ENCODE peak calls at places on chromosomes 2 and 18, in eight cellular contexts. B is aorta; A is type B pancreatic cell; U is NCI-H2029; S is neural progenitor cell; W is frontal cortex; L is activated CD4-positive, alpha-beta T cell treated with anti-CD3 and anti-CD28 coated beads for 4 hours; P is testis. F is an unnamed sample.
A peak's percentile ranks its signal among the peaks of the same experiment; 100 is the strongest.

GRCh38 chr2:97983134-97983533 is 12.6 kb downstream of the TMEM131 start:
- DNase-seq in B (no peak), A (no peak), U (no peak), S (no peak), W (no peak), L (no peak), P (no peak), F (no peak)

GRCh38 chr2:202115385-202116060 is 42.5 kb downstream of the KIAA2012 start:
- DNase-seq in B (no peak), A (no peak), U (no peak), S (no peak), W (no peak), L (no peak), P (no peak), F (no peak)

GRCh38 chr2:66888791-66889631 is 454.1 kb downstream of the MEIS1 start:
- DNase-seq in B (no peak), A (no peak), U (no peak), S (no peak), W (no peak), L (no peak), P (no peak), F (no peak)

GRCh38 chr2:232874677-232875223 is 4.7 kb downstream of the SNORC start:
- DNase-seq in B (no peak), A (no peak), U (no peak), S (no peak), W (no peak), L (no peak), P (no peak), F (no peak)

GRCh38 chr2:83055338-83056010 is 1403.6 kb downstream of the SUCLG1 start:
- DNase-seq in B (no peak), A (no peak), U (no peak), S (no peak), W (no peak), L (no peak), P (no peak), F (no peak)

GRCh38 chr2:230956827-230957755 is 32.0 kb upstream of the GPR55 start:
- DNase-seq in B (peak; percentile 84), A (no peak), U (no peak), S (peak; percentile 73), W (peak; percentile 32), L (peak; percentile 21), P (peak; percentile 60), F (no peak)

GRCh38 chr2:211093743-211094303 is 537.4 kb downstream of the CPS1 start:
- DNase-seq in B (no peak), A (no peak), U (no peak), S (no peak), W (no peak), L (no peak), P (no peak), F (no peak)

GRCh38 chr2:127091148-127091547 is 15.8 kb downstream of the BIN1 start:
- DNase-seq in B (no peak), A (no peak), U (no peak), S (no peak), W (no peak), L (no peak), P (no peak), F (no peak)

GRCh38 chr2:163157411-163157810 is 318.8 kb upstream of the KCNH7 start:
- DNase-seq in B (no peak), A (no peak), U (no peak), S (no peak), W (no peak), L (no peak), P (no peak), F (no peak)

GRCh38 chr18:13460946-13461345 is 242.4 kb downstream of the LDLRAD4 start:
- DNase-seq in B (no peak), A (no peak), U (no peak), S (no peak), W (no peak), L (no peak), P (no peak), F (no peak)

GRCh38 chr2:219421323-219421722 is 3.1 kb downstream of the DES start:
- DNase-seq in B (no peak), A (no peak), U (no peak), S (no peak), W (no peak), L (no peak), P (no peak), F (no peak)

GRCh38 chr2:33441235-33441810 is 35.1 kb upstream of the RASGRP3 start:
- DNase-seq in B (no peak), A (no peak), U (peak; percentile 39), S (peak; percentile 70), W (peak; percentile 42), L (peak; percentile 57), P (peak; percentile 71), F (no peak)

GRCh38 chr2:143901185-143901842 is 618.6 kb downstream of the ZEB2 start:
- DNase-seq in B (no peak), A (no peak), U (no peak), S (no peak), W (no peak), L (no peak), P (no peak), F (no peak)

GRCh38 chr2:150370600-150370999 is 116.9 kb downstream of the RND3 start:
- DNase-seq in B (no peak), A (no peak), U (no peak), S (no peak), W (no peak), L (no peak), P (no peak), F (no peak)

GRCh38 chr18:79069792-79070151 is 578 bp downstream of the ATP9B start:
- DNase-seq in B (no peak), A (no peak), U (no peak), S (no peak), W (no peak), L (no peak), P (no peak), F (no peak)

GRCh38 chr18:66495844-66496243 is 108.0 kb downstream of the CDH19 start:
- DNase-seq in B (no peak), A (peak; percentile 69), U (no peak), S (peak; percentile 87), W (no peak), L (no peak), P (peak; percentile 85), F (no peak)

GRCh38 chr2:70190086-70190412 is 770 bp downstream of the C2orf42 start:
- DNase-seq in B (no peak), A (no peak), U (no peak), S (peak; percentile 26), W (no peak), L (no peak), P (peak; percentile 42), F (no peak)

GRCh38 chr2:240435457-240435954 is at the start of gene GPC1:
- DNase-seq in B (peak; percentile 91), A (no peak), U (peak; percentile 36), S (peak; percentile 94), W (peak; percentile 96), L (no peak), P (peak; percentile 72), F (peak; percentile 31)

GRCh38 chr2:53435610-53436009 is 332.0 kb upstream of the CHAC2 start:
- DNase-seq in B (no peak), A (no peak), U (no peak), S (no peak), W (no peak), L (no peak), P (no peak), F (no peak)

GRCh38 chr18:77208969-77209368 is 40.7 kb upstream of the GALR1 start:
- DNase-seq in B (no peak), A (no peak), U (peak; percentile 17), S (no peak), W (no peak), L (no peak), P (no peak), F (peak; percentile 77)

GRCh38 chr2:11077411-11077810 is 77.9 kb upstream of the SLC66A3 start:
- DNase-seq in B (no peak), A (peak; percentile 43), U (no peak), S (no peak), W (no peak), L (no peak), P (no peak), F (no peak)

GRCh38 chr2:147288131-147288530 is 556.7 kb upstream of the ACVR2A start:
- DNase-seq in B (no peak), A (no peak), U (no peak), S (no peak), W (no peak), L (peak; percentile 36), P (no peak), F (no peak)

GRCh38 chr2:148906136-148906535 is 31.1 kb downstream of the KIF5C start:
- DNase-seq in B (no peak), A (no peak), U (no peak), S (no peak), W (no peak), L (no peak), P (no peak), F (no peak)

GRCh38 chr2:60899230-60899891 is 18.0 kb downstream of the REL start:
- DNase-seq in B (no peak), A (no peak), U (no peak), S (no peak), W (no peak), L (peak; percentile 74), P (no peak), F (no peak)

GRCh38 chr2:9558948-9559381 is 3.3 kb upstream of the ADAM17 start:
- DNase-seq in B (no peak), A (no peak), U (no peak), S (no peak), W (no peak), L (no peak), P (peak; percentile 44), F (no peak)

GRCh38 chr2:16478817-16479216 is 186.8 kb downstream of the CYRIA start:
- DNase-seq in B (no peak), A (no peak), U (no peak), S (no peak), W (no peak), L (no peak), P (no peak), F (no peak)

GRCh38 chr18:31980863-31981262 is 37.8 kb upstream of the RNF125 start:
- DNase-seq in B (no peak), A (no peak), U (no peak), S (no peak), W (no peak), L (no peak), P (no peak), F (no peak)

GRCh38 chr2:204984421-204984925 is 439.2 kb downstream of the PARD3B start:
- DNase-seq in B (no peak), A (no peak), U (no peak), S (peak; percentile 11), W (no peak), L (no peak), P (no peak), F (no peak)

GRCh38 chr2:54570925-54571694 is 115.0 kb downstream of the SPTBN1 start:
- DNase-seq in B (no peak), A (no peak), U (peak; percentile 45), S (no peak), W (no peak), L (peak; percentile 31), P (peak; percentile 37), F (peak; percentile 63)

GRCh38 chr18:32771871-32772499 is 838 bp downstream of the KLHL14 start:
- DNase-seq in B (no peak), A (no peak), U (no peak), S (peak; percentile 62), W (no peak), L (no peak), P (no peak), F (no peak)